ENCODE peak calls at places on chromosomes 11 and 22, in seven cellular contexts. Q, Z, U, J, O, E and F are unnamed samples. For H3K4me1, the result is how much of the 10 kb centered on the place peaks cover.

GRCh38 chr11:3854977-3855807 is at the start of gene STIM1:
- DNase-seq in Q (peak), Z (peak), U (peak), J (peak), O (peak), E (peak), F (peak)

GRCh38 chr11:90243534-90243933 is 20.7 kb upstream of the CHORDC1 start:
- DNase-seq in Q (no peak), Z (no peak), U (no peak), J (no peak), O (no peak), E (no peak), F (peak)

GRCh38 chr22:20456064-20456721 is 18.6 kb upstream of the SCARF2 start:
- DNase-seq in Q (peak), Z (peak), U (peak), J (peak), O (peak), E (peak), F (peak)

GRCh38 chr22:46653596-46653995 is 33.4 kb downstream of the GRAMD4 start:
- DNase-seq in Q (no peak), Z (no peak), U (no peak), J (no peak), O (no peak), E (no peak), F (no peak)

GRCh38 chr11:20458905-20459632 is 71.6 kb downstream of the PRMT3 start:
- DNase-seq in Q (no peak), Z (no peak), U (no peak), J (no peak), O (no peak), E (no peak), F (no peak)

GRCh38 chr11:35622070-35622469 is 3.8 kb downstream of the FJX1 start:
- DNase-seq in Q (peak), Z (peak), U (no peak), J (no peak), O (peak), E (no peak), F (peak)

GRCh38 chr11:326842-327580 is 6.4 kb upstream of the IFITM3 start:
- DNase-seq in Q (no peak), Z (peak), U (no peak), J (no peak), O (no peak), E (peak), F (no peak)

GRCh38 chr11:74134661-74135515 is 35.9 kb downstream of the C2CD3 start:
- DNase-seq in Q (no peak), Z (no peak), U (peak), J (no peak), O (no peak), E (no peak), F (no peak)

GRCh38 chr11:31817054-31817620 is 6.0 kb upstream of the PAX6 start:
- DNase-seq in Q (peak), Z (no peak), U (no peak), J (no peak), O (no peak), E (no peak), F (peak)

GRCh38 chr22:30261134-30261533 is 5.5 kb downstream of the OSM start:
- DNase-seq in Q (no peak), Z (no peak), U (no peak), J (no peak), O (no peak), E (no peak), F (no peak)

GRCh38 chr11:110524227-110524626 is 94.5 kb downstream of the FDX1 start:
- DNase-seq in Q (no peak), Z (peak), U (no peak), J (no peak), O (peak), E (peak), F (no peak)

GRCh38 chr11:31802990-31803812 is 7.9 kb downstream of the PAX6 start:
- DNase-seq in Q (peak), Z (no peak), U (no peak), J (no peak), O (no peak), E (no peak), F (peak)

GRCh38 chr11:1937616-1938342 is 9.4 kb upstream of the MRPL23 start:
- DNase-seq in Q (no peak), Z (no peak), U (no peak), J (no peak), O (no peak), E (no peak), F (no peak)

GRCh38 chr11:46564459-46564858 is 29.4 kb downstream of the AMBRA1 start:
- DNase-seq in Q (no peak), Z (peak), U (no peak), J (no peak), O (peak), E (no peak), F (no peak)

GRCh38 chr11:117875397-117876048 is 935 bp downstream of the FXYD6 start:
- DNase-seq in Q (peak), Z (no peak), U (no peak), J (no peak), O (no peak), E (no peak), F (peak)

GRCh38 chr11:62608776-62609175 is 3.8 kb downstream of the EML3 start:
- DNase-seq in Q (no peak), Z (no peak), U (no peak), J (no peak), O (no peak), E (no peak), F (no peak)

GRCh38 chr11:124917115-124917637 is 1.9 kb upstream of the HEPN1 start:
- DNase-seq in Q (no peak), Z (peak), U (no peak), J (no peak), O (no peak), E (no peak), F (no peak)
- TF ChIP-seq EZH2phosphoT487 in Q (no peak), Z (no peak), U (no peak), J (no peak), O (no peak), E (no peak), F (no peak)

DNA sequence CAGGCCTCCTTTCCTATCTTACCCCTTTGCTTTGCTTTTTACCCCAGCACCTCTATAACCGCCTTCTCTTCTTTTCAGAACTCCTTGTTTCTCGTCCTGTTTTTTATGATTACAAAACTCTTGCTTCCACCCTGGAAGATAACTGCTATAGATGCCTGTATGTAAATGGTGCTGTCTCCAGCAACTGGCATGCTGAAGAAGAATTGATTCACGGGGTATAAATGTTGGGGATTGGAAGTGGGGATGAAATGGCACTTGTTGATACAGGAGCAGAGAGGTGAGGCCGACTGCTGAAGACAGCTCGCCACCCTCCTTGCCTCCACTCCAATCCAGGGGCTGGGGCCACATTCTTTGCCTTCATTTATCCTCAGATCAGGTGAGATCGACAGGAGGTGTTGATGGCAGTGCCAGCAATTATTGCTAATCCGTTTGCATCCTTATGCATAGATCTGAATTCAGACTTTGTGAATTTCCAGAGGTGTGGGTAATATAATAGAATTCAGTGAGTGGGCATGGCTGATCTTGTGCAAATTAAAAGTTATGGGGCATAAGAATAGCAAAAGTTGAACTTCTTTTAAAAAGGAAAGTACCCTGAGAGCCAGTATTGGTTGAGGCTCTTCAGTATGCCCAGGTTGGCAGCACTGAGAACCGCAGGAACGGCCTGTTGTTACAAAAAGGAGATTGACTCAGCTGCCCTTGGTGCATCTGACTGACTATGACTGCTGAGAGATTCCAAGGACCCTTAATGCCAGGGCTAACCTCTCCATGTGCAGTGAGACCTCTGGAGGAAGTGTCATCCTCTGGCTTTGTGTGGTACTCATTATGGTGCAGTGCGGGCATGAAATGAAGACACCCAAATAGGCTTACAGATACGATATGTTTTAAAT is 5.3 kb downstream of the NEAT1 start:
- DNase-seq in Q (no peak), Z (peak), U (peak), J (peak), O (peak), E (peak), F (no peak)
- H3K4me1 ChIP-seq in Q (under half), Z (under half), U (half or more), J (half or more), O (under half), E (under half), F (half or more)

DNA sequence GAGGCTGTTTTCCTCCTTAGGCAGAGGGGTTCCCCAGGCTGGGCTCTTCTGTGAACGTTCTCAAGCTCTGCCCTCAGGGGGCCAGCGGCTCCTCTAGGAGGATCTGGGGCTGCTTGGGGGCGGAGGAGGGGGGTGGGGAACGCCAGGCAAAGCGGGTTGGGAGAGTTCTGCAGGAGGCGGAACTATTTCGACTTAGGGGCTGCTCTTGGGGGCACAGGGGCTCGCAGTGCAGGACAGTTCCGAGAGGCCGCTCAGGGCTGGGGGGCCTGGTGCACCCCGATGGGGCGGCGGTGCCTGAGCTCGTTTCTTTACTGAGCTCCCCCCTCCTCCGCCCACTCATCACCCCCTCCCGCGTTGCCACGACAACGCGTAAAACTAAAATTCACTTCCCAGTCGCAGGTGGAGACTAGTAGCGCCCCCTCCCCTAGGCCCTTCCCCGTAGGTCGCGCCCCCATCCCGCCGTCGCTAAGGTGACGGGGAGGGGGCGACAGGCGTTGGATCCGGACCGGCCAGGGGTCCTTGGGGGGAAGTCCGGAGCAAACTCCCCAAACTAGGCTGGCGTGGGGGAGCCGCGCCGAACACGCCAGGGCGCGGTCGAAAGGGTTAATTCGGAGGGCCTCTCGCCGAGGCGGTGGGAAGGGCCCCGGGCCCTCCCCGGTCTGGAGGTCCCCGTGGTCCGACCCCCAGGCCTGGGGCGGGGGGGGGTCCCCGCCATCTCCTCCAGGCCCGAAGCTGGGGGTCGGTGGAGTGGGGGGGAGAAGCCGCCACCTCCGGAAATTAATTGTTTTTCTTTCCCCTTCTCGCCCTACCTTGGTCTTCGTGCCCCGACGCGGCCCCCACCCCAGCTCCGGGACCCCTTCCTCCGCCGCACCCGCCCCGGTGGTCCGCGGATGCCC is 856 bp downstream of the SHANK3 start:
- DNase-seq in Q (peak), Z (no peak), U (no peak), J (no peak), O (no peak), E (peak), F (peak)
- TF ChIP-seq EZH2 in Q (no peak), Z (peak), U (no peak), J (peak), O (no peak), E (peak), F (peak)

GRCh38 chr11:66341502-66342126 is 3.3 kb downstream of the BRMS1 start:
- DNase-seq in Q (no peak), Z (no peak), U (no peak), J (no peak), O (no peak), E (no peak), F (no peak)
- TF ChIP-seq EZH2phosphoT487 in Q (no peak), Z (no peak), U (no peak), J (no peak), O (no peak), E (no peak), F (no peak)

GRCh38 chr11:61158691-61159381 is 2.4 kb downstream of the VPS37C start:
- DNase-seq in Q (no peak), Z (peak), U (no peak), J (no peak), O (peak), E (no peak), F (no peak)
- H3K4me1 ChIP-seq in Q (under half), Z (under half), U (under half), J (under half), O (under half), E (under half), F (under half)

GRCh38 chr11:70077411-70078094 is 564 bp upstream of the ANO1 start:
- DNase-seq in Q (no peak), Z (no peak), U (no peak), J (no peak), O (peak), E (no peak), F (peak)
- TF ChIP-seq EZH2 in Q (peak), Z (peak), U (no peak), J (no peak), O (no peak), E (no peak), F (peak)

GRCh38 chr22:27347951-27348350 is 453.6 kb downstream of the MN1 start:
- DNase-seq in Q (peak), Z (no peak), U (no peak), J (no peak), O (no peak), E (no peak), F (no peak)

GRCh38 chr22:27344546-27344945 is 457.0 kb downstream of the MN1 start:
- DNase-seq in Q (no peak), Z (no peak), U (no peak), J (no peak), O (no peak), E (no peak), F (no peak)

GRCh38 chr22:27345681-27346080 is 455.9 kb downstream of the MN1 start:
- DNase-seq in Q (no peak), Z (no peak), U (no peak), J (no peak), O (no peak), E (no peak), F (no peak)

GRCh38 chr22:27349456-27349855 is 452.1 kb downstream of the MN1 start:
- DNase-seq in Q (no peak), Z (peak), U (no peak), J (no peak), O (no peak), E (no peak), F (no peak)

DNA sequence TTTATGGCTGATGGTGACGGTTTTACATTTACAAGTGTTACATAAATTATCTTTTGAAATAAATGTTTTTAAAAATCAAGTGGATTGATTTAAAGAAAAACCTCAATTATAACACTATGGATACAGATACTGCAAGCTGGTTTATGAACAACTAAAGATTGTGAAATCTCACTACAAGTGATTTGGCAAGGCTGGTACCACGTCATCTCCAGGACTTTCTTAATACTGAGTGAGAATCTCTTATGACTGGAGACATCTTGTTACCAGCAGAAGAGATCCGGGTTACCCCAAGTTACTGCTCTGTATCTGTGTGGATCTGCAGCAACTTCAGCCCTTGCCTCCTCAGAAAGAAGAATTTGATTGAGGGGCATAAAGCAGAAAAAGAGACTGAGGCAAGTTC is 452.9 kb downstream of the MN1 start:
- DNase-seq in Q (no peak), Z (peak), U (no peak), J (no peak), O (no peak), E (no peak), F (no peak)
- TF ChIP-seq EZH2phosphoT487 in Q (no peak), Z (no peak), U (no peak), J (no peak), O (no peak), E (no peak), F (no peak)

GRCh38 chr22:48803171-48803992 is 1024.3 kb downstream of the BRD1 start:
- DNase-seq in Q (no peak), Z (no peak), U (no peak), J (no peak), O (no peak), E (no peak), F (no peak)

GRCh38 chr22:48803993-48804810 is 1023.5 kb downstream of the BRD1 start:
- DNase-seq in Q (no peak), Z (no peak), U (no peak), J (no peak), O (no peak), E (no peak), F (no peak)

GRCh38 chr22:48805516-48805915 is 1022.2 kb downstream of the BRD1 start:
- DNase-seq in Q (no peak), Z (no peak), U (no peak), J (no peak), O (no peak), E (no peak), F (no peak)

GRCh38 chr22:48806227-48806781 is 1021.4 kb downstream of the BRD1 start:
- DNase-seq in Q (no peak), Z (no peak), U (no peak), J (no peak), O (no peak), E (no peak), F (no peak)

DNA sequence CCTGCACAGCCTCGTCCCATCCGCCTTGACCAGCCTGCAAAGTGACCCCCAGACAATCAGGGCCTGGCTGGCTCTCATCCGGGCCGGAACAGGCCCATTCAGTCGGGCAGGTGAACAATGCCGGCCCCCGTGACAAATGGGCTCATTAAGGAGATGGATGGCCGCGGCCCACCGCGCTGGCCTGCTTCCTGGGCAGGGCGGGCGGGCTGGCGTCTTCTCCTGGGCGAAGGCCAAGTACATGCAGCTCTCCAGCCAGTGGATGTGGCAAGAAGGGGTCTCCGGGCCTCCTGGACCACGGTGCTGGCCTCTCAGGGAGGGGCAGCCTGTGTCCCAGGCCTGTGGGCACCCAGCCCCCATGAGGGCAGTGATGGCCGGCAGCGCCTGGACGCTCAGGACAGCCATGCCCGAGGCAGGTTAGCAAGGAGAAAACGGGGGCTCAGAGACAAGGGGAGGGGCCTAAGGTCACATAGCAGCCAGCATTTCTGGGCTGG is 1022.8 kb downstream of the BRD1 start:
- DNase-seq in Q (no peak), Z (no peak), U (no peak), J (no peak), O (no peak), E (no peak), F (no peak)
- H3K4me1 ChIP-seq in Q (under half), Z (under half), U (under half), J (under half), O (under half), E (under half), F (under half)